ENCODE peak calls at places on chromosomes 4 and X, in seven cellular contexts. R is right atrium auricular region; U is CD8-positive, alpha-beta T cell; B is CD8-positive, alpha-beta memory T cell; P is OCI-LY7; F is heart right ventricle; L is GM23248. D is an unnamed sample.

GRCh38 chr4:118005883-118006282 is 28.4 kb upstream of the NDST3 start:
- DNase-seq in R (no peak), U (no peak), B (no peak), P (no peak), F (no peak), L (no peak), D (no peak)

GRCh38 chr4:86091201-86091600 is 268.7 kb downstream of the MAPK10 start:
- DNase-seq in R (no peak), U (no peak), B (no peak), P (no peak), F (no peak), L (peak), D (no peak)

GRCh38 chr4:125501661-125502060 is 186.9 kb downstream of the FAT4 start:
- DNase-seq in R (no peak), U (no peak), B (no peak), P (no peak), F (no peak), L (no peak), D (no peak)

GRCh38 chr4:1045595-1046201 is 34.3 kb downstream of the FGFRL1 start:
- DNase-seq in R (no peak), U (no peak), B (no peak), P (no peak), F (no peak), L (no peak), D (no peak)

GRCh38 chrX:120228187-120228908 is 22.3 kb upstream of the ZBTB33 start:
- DNase-seq in R (no peak), U (no peak), B (no peak), P (no peak), F (no peak), L (no peak), D (no peak)

GRCh38 chr4:182697094-182697493 is 220.1 kb downstream of the DCTD start:
- DNase-seq in R (no peak), U (no peak), B (no peak), P (no peak), F (no peak), L (no peak), D (no peak)

GRCh38 chr4:90537491-90537890 is 410.3 kb downstream of the CCSER1 start:
- DNase-seq in R (no peak), U (no peak), B (no peak), P (no peak), F (no peak), L (no peak), D (no peak)

GRCh38 chr4:26085581-26085980 is 171.6 kb downstream of the SMIM20 start:
- DNase-seq in R (no peak), U (no peak), B (no peak), P (no peak), F (no peak), L (no peak), D (no peak)

GRCh38 chrX:46165411-46165810 is 379.8 kb downstream of the ZNF674 start:
- DNase-seq in R (no peak), U (no peak), B (no peak), P (no peak), F (no peak), L (peak), D (no peak)

GRCh38 chr4:6478546-6479220 is 6.3 kb upstream of the PPP2R2C start:
- DNase-seq in R (peak), U (no peak), B (no peak), P (no peak), F (no peak), L (no peak), D (no peak)

GRCh38 chrX:14871767-14872166 is 1.1 kb downstream of the FANCB start:
- DNase-seq in R (no peak), U (no peak), B (no peak), P (no peak), F (no peak), L (no peak), D (no peak)
- H3K4me3 ChIP-seq in R (no peak), U (no peak), B (no peak), P (peak), F (no peak), L (peak), D (no peak)

DNA sequence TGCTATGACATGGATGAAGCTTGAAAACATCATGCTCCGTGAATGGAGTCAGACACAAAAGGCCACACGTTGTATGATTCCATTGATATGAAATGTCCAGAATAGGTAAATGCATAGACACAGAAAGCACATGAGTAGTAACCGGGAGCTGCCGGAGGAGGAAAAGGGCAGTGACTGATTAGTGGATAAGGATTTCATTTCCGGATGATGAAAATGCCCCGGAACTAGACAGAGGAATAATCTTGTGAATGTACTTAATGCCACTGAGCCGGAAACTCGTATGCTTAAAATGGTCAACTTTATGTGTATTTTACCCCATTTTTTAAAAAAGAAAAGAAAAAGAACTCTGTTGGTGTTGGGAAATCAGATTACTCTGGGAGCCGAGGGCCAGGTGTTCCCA is 112.7 kb upstream of the FAM9B start:
- DNase-seq in R (no peak), U (no peak), B (no peak), P (no peak), F (no peak), L (no peak), D (no peak)
- H3K27ac ChIP-seq in R (no peak), U (no peak), B (no peak), P (no peak), F (no peak), L (no peak), D (no peak)

GRCh38 chr4:95549246-95550138 is 719 bp upstream of the UNC5C start:
- DNase-seq in R (peak), U (no peak), B (no peak), P (no peak), F (peak), L (peak), D (peak)

GRCh38 chr4:95551653-95552052 is 2.9 kb upstream of the UNC5C start:
- DNase-seq in R (no peak), U (no peak), B (no peak), P (no peak), F (no peak), L (no peak), D (no peak)

GRCh38 chr4:95548738-95549245 is at the start of gene UNC5C:
- DNase-seq in R (peak), U (no peak), B (no peak), P (no peak), F (peak), L (peak), D (peak)

GRCh38 chr4:95552942-95553550 is 4.3 kb upstream of the UNC5C start:
- DNase-seq in R (no peak), U (no peak), B (no peak), P (no peak), F (no peak), L (no peak), D (no peak)

GRCh38 chr4:95550566-95550965 is 1.8 kb upstream of the UNC5C start:
- DNase-seq in R (no peak), U (no peak), B (no peak), P (no peak), F (no peak), L (no peak), D (no peak)
- H3K4me3 ChIP-seq in R (no peak), U (no peak), B (no peak), P (no peak), F (peak), L (no peak), D (peak)

GRCh38 chr4:15658136-15658535 is 3.0 kb upstream of the FBXL5 start:
- DNase-seq in R (no peak), U (no peak), B (no peak), P (no peak), F (no peak), L (no peak), D (no peak)
- H3K27ac ChIP-seq in R (no peak), U (no peak), B (no peak), P (no peak), F (no peak), L (no peak), D (no peak)

GRCh38 chr4:100876546-100876945 is 358.7 kb upstream of the EMCN start:
- DNase-seq in R (no peak), U (no peak), B (no peak), P (no peak), F (no peak), L (no peak), D (no peak)
- H3K4me3 ChIP-seq in R (no peak), U (no peak), B (no peak), P (no peak), F (no peak), L (no peak), D (no peak)